ENCODE peak calls at places on chromosomes 7 and 10, in four cellular contexts. I, T, M and A are unnamed samples. For H3K36me3, the result is how much of the 10 kb centered on the place peaks cover.

GRCh38 chr7:51082096-51082840 is 234.3 kb downstream of the COBL start:
- DNase-seq in M (no peak), T (no peak), I (no peak), A (no peak)

GRCh38 chr10:92695679-92696605 is 6.2 kb downstream of the HHEX start:
- DNase-seq in M (no peak), I (peak), T (no peak), A (peak)

GRCh38 chr7:70646551-70647248 is 485.2 kb upstream of the GALNT17 start:
- DNase-seq in M (no peak), T (no peak), I (no peak), A (no peak)

GRCh38 chr7:84720456-84721097 is 466.3 kb downstream of the SEMA3D start:
- DNase-seq in I (no peak), T (no peak), M (no peak), A (no peak)

GRCh38 chr7:4226166-4226857 is 455.8 kb upstream of the FOXK1 start:
- DNase-seq in I (peak), T (no peak), M (no peak), A (no peak)

GRCh38 chr7:40498933-40499332 is 364.1 kb downstream of the SUGCT start:
- DNase-seq in M (no peak), I (no peak), T (no peak), A (no peak)

GRCh38 chr7:70539622-70540021 is 592.3 kb upstream of the GALNT17 start:
- DNase-seq in I (no peak), T (no peak), M (no peak), A (no peak)

GRCh38 chr7:87146740-87147386 is 5.4 kb upstream of the DMTF1 start:
- DNase-seq in T (no peak), I (no peak), M (no peak), A (no peak)

GRCh38 chr10:71319042-71319799 is at the start of gene SLC29A3:
- DNase-seq in M (peak), T (peak), I (peak), A (peak)

GRCh38 chr10:119445311-119445934 is 97.1 kb downstream of the RGS10 start:
- DNase-seq in I (peak), M (peak), T (peak), A (peak)

GRCh38 chr10:48684792-48685651 is at the start of gene WDFY4:
- DNase-seq in T (no peak), I (no peak), M (peak), A (no peak)

GRCh38 chr10:132434405-132435005 is 37.5 kb downstream of the PWWP2B start:
- DNase-seq in T (no peak), I (no peak), M (no peak), A (no peak)

GRCh38 chr7:140315498-140316164 is 82.7 kb downstream of the SLC37A3 start:
- DNase-seq in T (no peak), I (no peak), M (no peak), A (no peak)

GRCh38 chr10:65891073-65891981 is 1034.5 kb upstream of the LRRTM3 start:
- DNase-seq in M (no peak), T (no peak), I (no peak), A (no peak)

GRCh38 chr7:199465-200249 is 7.3 kb downstream of the FAM20C start:
- DNase-seq in I (no peak), T (no peak), M (no peak), A (no peak)

GRCh38 chr7:108263364-108263951 is 133.3 kb upstream of the LAMB4 start:
- DNase-seq in T (no peak), M (peak), I (no peak), A (no peak)

GRCh38 chr10:44991571-44991970 is 9.2 kb upstream of the ZNF22 start:
- DNase-seq in T (peak), M (no peak), I (no peak), A (no peak)

GRCh38 chr7:39158367-39158766 is 180.7 kb downstream of the POU6F2 start:
- DNase-seq in M (no peak), T (no peak), I (no peak), A (no peak)

GRCh38 chr10:133261726-133262325 is 14.8 kb downstream of the ADAM8 start:
- DNase-seq in I (peak), T (peak), M (peak), A (peak)

GRCh38 chr7:5997210-5997808 is 11.5 kb downstream of the PMS2 start:
- DNase-seq in T (peak), M (peak), I (peak), A (peak)

DNA sequence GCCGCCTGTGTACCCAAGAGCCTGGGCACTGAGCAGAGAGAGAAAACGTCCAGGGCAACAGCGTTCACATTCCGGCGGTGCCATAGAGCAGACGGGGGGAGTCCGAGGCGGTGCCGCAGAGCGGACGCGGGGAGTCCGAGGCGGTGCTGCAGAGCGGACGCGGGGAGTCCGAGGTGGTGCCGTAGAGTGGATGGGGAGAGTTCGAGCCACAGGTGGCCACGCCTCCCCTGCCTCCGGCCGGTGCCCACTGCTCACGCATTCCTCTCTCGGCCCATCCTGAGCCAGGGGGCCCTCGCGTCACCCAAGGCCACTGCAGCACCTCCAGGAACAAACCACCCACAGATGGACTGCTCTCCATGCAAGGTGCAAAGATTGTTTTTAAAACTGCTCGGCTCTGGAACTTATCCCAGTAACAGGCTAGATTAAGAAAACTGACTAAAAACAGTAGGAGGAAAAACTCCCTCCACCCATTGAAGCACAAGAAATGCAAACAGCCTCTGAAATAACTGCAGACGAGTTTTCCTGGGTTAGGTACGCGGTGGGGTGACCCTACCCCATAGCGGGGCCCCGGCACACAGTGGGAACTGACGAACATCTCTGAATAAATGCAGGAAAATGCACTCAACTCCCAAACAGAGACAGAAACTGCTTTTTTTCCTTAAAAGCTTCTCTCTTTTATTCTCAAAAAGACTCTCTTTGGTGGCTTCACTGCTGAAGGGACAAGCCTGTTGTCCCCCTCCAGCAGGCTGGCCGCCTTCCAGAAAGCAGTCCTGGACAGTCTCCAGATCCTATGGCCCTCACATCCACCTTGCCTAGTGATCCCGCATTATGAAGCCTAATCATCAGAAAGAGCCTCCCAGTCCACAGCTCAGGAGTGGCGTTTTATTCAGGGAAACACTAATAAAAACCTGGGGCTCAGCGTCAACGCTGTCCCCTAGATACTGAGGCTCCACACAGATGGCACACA is 55.9 kb downstream of the DIP2C start:
- DNase-seq in I (no peak), T (no peak), M (no peak), A (no peak)
- TF ChIP-seq CTCF in I (no peak), T (no peak), M (no peak), A (no peak)

DNA sequence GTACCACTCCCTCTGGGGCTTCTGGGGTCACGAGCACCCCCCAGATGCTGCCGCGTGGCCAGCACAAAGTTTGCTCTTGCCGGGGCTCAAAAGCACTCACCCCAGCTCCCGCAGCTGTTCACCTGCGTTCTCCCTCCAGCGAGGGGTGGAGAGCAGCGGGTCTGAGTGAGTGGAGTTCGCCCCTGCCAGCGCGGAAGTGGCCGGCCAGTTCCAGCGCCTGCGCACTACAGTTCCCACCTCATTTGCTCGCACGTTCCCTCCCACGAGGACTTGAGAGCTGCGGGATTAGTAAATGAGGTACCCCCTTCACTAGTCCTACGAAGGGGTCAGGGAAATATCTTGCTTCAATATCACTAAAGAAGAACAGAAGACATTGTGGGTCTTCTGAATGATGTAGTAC is 24.3 kb upstream of the LRRC72 start:
- DNase-seq in M (no peak), T (no peak), I (no peak), A (no peak)
- H3K27ac ChIP-seq in M (no peak), T (no peak), I (no peak), A (no peak)

GRCh38 chr10:125024496-125025234 is 82.7 kb downstream of the ZRANB1 start:
- DNase-seq in T (no peak), I (no peak), M (no peak), A (no peak)
- H3K36me3 ChIP-seq in T (under half), I (under half), M (under half), A (under half)

GRCh38 chr10:104276192-104276591 is 7.2 kb downstream of the GSTO2 start:
- DNase-seq in I (no peak), M (no peak), T (no peak), A (no peak)

GRCh38 chr10:104277785-104278184 is 8.8 kb downstream of the GSTO2 start:
- DNase-seq in T (peak), I (no peak), M (peak), A (no peak)

GRCh38 chr10:104273291-104273690 is 4.3 kb downstream of the GSTO2 start:
- DNase-seq in T (no peak), M (no peak), I (no peak), A (no peak)

GRCh38 chr10:104273899-104274575 is 5.1 kb downstream of the GSTO2 start:
- DNase-seq in T (no peak), M (no peak), I (peak), A (no peak)

GRCh38 chr10:104274762-104275721 is 6.1 kb downstream of the GSTO2 start:
- DNase-seq in I (peak), M (peak), T (peak), A (no peak)
- TF ChIP-seq CTCF in I (peak), M (peak), T (peak), A (peak)

DNA sequence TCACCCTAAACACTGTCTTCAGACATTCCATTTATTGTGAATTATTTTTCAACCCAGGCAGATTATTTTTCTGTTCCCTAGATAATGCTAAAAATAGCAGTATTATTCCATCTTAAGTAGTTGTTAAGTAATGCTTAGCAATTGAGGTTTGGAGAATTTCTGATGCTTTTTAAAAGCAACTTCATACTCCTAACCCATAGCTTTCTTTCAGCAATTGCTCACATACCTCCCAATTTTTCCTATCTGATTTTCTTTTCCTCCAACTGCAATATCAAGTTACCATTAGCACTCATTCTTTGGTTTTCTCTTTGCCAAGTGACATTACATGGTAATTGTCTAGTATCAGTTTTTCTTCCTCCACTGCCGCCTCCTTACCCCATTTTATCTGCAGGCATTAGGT is 104.7 kb downstream of the GPR85 start:
- DNase-seq in T (no peak), I (no peak), M (no peak), A (no peak)
- H3K27ac ChIP-seq in T (no peak), I (no peak), M (no peak), A (no peak)

GRCh38 chr7:74182453-74183090 is 8.4 kb downstream of the EIF4H start:
- DNase-seq in M (no peak), I (no peak), T (no peak), A (no peak)
- H3K36me3 ChIP-seq in M (under half), I (under half), T (under half), A (under half)

GRCh38 chr7:149257146-149257545 is 4.8 kb upstream of the ZNF783 start:
- DNase-seq in M (no peak), T (no peak), I (no peak), A (no peak)

GRCh38 chr7:149256568-149256967 is 5.4 kb upstream of the ZNF783 start:
- DNase-seq in M (no peak), I (no peak), T (no peak), A (no peak)

GRCh38 chr7:149266451-149266850 is 4.5 kb downstream of the ZNF783 start:
- DNase-seq in M (no peak), I (no peak), T (no peak), A (no peak)

GRCh38 chr7:149261321-149261828 is 621 bp upstream of the ZNF783 start:
- DNase-seq in I (peak), M (no peak), T (no peak), A (no peak)

GRCh38 chr7:149261829-149262617 is at the start of gene ZNF783:
- DNase-seq in I (peak), T (peak), M (peak), A (peak)
- TF ChIP-seq CTCF in I (peak), T (peak), M (peak), A (peak)

GRCh38 chr10:125056161-125057132 is 103.9 kb downstream of the CTBP2 start:
- DNase-seq in T (no peak), M (no peak), I (no peak), A (no peak)
- H3K27ac ChIP-seq in T (peak), M (peak), I (peak), A (peak)

GRCh38 chr10:103433858-103434257 is 18.3 kb downstream of the CALHM2 start:
- DNase-seq in T (no peak), I (no peak), M (no peak), A (no peak)
- H3K36me3 ChIP-seq in T (under half), I (under half), M (under half), A (half or more)